ENCODE peak calls at places on chromosomes 7 and 10, in seven cellular contexts. I is uterus, A is left ventricle myocardium inferior, R is H9, Q is cardiac fibroblast, W is RWPE2, V is endothelial cell. Y is an unnamed sample.

GRCh38 chr10:29105516-29106215 is 183.2 kb upstream of the LYZL1 start:
- DNase-seq in R (no peak), V (no peak), Q (peak; percentile 61), W (no peak), A (no peak), I (no peak), Y (no peak)

GRCh38 chr7:90119178-90119971 is 34.9 kb upstream of the STEAP1 start:
- DNase-seq in Q (peak; percentile 15), R (peak; percentile 45), A (peak; percentile 61), I (no peak), W (no peak), V (peak; percentile 23), Y (peak; percentile 17)

GRCh38 chr10:772227-772637 is 82.8 kb upstream of the DIP2C start:
- DNase-seq in W (no peak), A (no peak), I (no peak), R (peak; percentile 67), Q (no peak), V (no peak), Y (no peak)

GRCh38 chr10:34049887-34050286 is 715.4 kb upstream of the NRP1 start:
- DNase-seq in R (no peak), A (no peak), W (no peak), I (no peak), V (no peak), Q (peak; percentile 47), Y (no peak)

GRCh38 chr7:32257632-32258031 is 187.4 kb upstream of the PDE1C start:
- DNase-seq in W (no peak), R (no peak), Q (no peak), I (no peak), V (no peak), A (no peak), Y (no peak)

GRCh38 chr10:98296514-98296913 is 28.5 kb upstream of the LOXL4 start:
- DNase-seq in A (no peak), R (no peak), W (no peak), Q (peak; percentile 4), V (no peak), I (no peak), Y (no peak)

GRCh38 chr10:1650542-1651279 is 86.6 kb downstream of the ADARB2 start:
- DNase-seq in W (no peak), V (no peak), I (no peak), A (no peak), R (no peak), Q (no peak), Y (no peak)

GRCh38 chr10:107148906-107149305 is 15.6 kb downstream of the SORCS1 start:
- DNase-seq in I (no peak), W (no peak), V (no peak), R (no peak), A (no peak), Q (no peak), Y (no peak)

GRCh38 chr10:128875955-128876354 is 591.1 kb upstream of the MGMT start:
- DNase-seq in V (no peak), R (no peak), I (peak; percentile 65), W (no peak), Q (peak; percentile 16), A (no peak), Y (no peak)

GRCh38 chr7:84447636-84448293 is 253.2 kb upstream of the SEMA3A start:
- DNase-seq in A (no peak), Q (no peak), I (no peak), V (no peak), W (no peak), R (no peak), Y (no peak)

GRCh38 chr10:79004311-79004710 is 64.5 kb upstream of the ZMIZ1 start:
- DNase-seq in Q (no peak), I (no peak), V (no peak), W (no peak), A (no peak), R (no peak), Y (no peak)

GRCh38 chr7:1912472-1913289 is 242.6 kb downstream of the ELFN1 start:
- DNase-seq in R (no peak), V (no peak), A (peak; percentile 56), I (peak; percentile 39), W (no peak), Q (peak; percentile 92), Y (no peak)

GRCh38 chr7:97117372-97118188 is at the start of gene SDHAF3:
- DNase-seq in R (peak; percentile 99), V (peak; percentile 98), W (peak; percentile 94), Q (peak; percentile 99), A (peak; percentile 97), I (peak; percentile 96), Y (peak; percentile 98)

GRCh38 chr10:28431139-28431538 is 101.8 kb upstream of the WAC start:
- DNase-seq in Q (no peak), A (no peak), W (no peak), I (no peak), V (no peak), R (peak; percentile 70), Y (no peak)

GRCh38 chr10:22345301-22346086 is at the start of gene SPAG6:
- DNase-seq in V (peak; percentile 76), R (peak; percentile 90), Q (no peak), W (no peak), I (no peak), A (peak; percentile 52), Y (no peak)

GRCh38 chr10:69088801-69089501 is 1.0 kb downstream of the SRGN start:
- DNase-seq in A (no peak), W (no peak), I (no peak), Q (peak; percentile 89), R (no peak), V (no peak), Y (no peak)

GRCh38 chr7:22419488-22419887 is 62.5 kb upstream of the RAPGEF5 start:
- DNase-seq in A (no peak), Q (no peak), W (no peak), I (no peak), R (no peak), V (no peak), Y (no peak)

GRCh38 chr7:20030915-20031362 is 186.2 kb downstream of the MACC1 start:
- DNase-seq in V (no peak), W (no peak), I (no peak), A (no peak), R (no peak), Q (peak; percentile 37), Y (no peak)

GRCh38 chr10:15316144-15316543 is 54.9 kb downstream of the FAM171A1 start:
- DNase-seq in R (no peak), V (no peak), A (no peak), I (no peak), Q (no peak), W (no peak), Y (no peak)

GRCh38 chr7:101308245-101309085 is 13.1 kb downstream of the IFT22 start:
- DNase-seq in I (peak; percentile 27), R (peak; percentile 91), Q (peak; percentile 41), A (no peak), W (peak; percentile 85), V (peak; percentile 60), Y (peak; percentile 49)

GRCh38 chr10:1109795-1110673 is 53.8 kb downstream of the WDR37 start:
- DNase-seq in Q (peak; percentile 89), I (peak; percentile 32), R (peak; percentile 83), V (peak; percentile 83), A (peak; percentile 42), W (peak; percentile 82), Y (peak; percentile 66)

GRCh38 chr7:148944935-148945934 is 61.1 kb upstream of the EZH2 start:
- DNase-seq in A (no peak), V (no peak), W (no peak), R (no peak), I (no peak), Q (peak; percentile 76), Y (no peak)

GRCh38 chr7:149773446-149774236 is at the start of gene ZNF467:
- DNase-seq in A (peak; percentile 79), W (peak; percentile 47), Q (no peak), I (peak; percentile 85), V (peak; percentile 53), R (no peak), Y (no peak)

GRCh38 chr10:46526682-46527038 is 29.8 kb downstream of the GPRIN2 start:
- DNase-seq in W (peak; percentile 82), V (no peak), I (peak; percentile 14), A (peak; percentile 14), Q (peak; percentile 22), R (no peak), Y (no peak)

GRCh38 chr7:20316706-20317105 is 14.0 kb upstream of the ITGB8 start:
- DNase-seq in I (no peak), R (no peak), Q (no peak), V (no peak), A (no peak), W (no peak), Y (no peak)

GRCh38 chr7:79979437-79979836 is 155.2 kb upstream of the GNAI1 start:
- DNase-seq in I (no peak), V (no peak), W (no peak), A (no peak), Q (peak; percentile 75), R (no peak), Y (no peak)

GRCh38 chr10:86699991-86700840 is 31.9 kb downstream of the LDB3 start:
- DNase-seq in W (no peak), A (no peak), I (no peak), Q (no peak), V (no peak), R (no peak), Y (no peak)

GRCh38 chr10:80599424-80599847 is 61.7 kb downstream of the SH2D4B start:
- DNase-seq in A (peak; percentile 36), V (peak; percentile 69), I (no peak), W (no peak), R (peak; percentile 87), Q (peak; percentile 67), Y (peak; percentile 55)
- TF ChIP-seq CTCF in A (peak; percentile 81), V (peak; percentile 84), I (peak; percentile 11), W (peak; percentile 57), R (peak; percentile 94), Q (peak; percentile 83), Y (peak; percentile 73)

DNA sequence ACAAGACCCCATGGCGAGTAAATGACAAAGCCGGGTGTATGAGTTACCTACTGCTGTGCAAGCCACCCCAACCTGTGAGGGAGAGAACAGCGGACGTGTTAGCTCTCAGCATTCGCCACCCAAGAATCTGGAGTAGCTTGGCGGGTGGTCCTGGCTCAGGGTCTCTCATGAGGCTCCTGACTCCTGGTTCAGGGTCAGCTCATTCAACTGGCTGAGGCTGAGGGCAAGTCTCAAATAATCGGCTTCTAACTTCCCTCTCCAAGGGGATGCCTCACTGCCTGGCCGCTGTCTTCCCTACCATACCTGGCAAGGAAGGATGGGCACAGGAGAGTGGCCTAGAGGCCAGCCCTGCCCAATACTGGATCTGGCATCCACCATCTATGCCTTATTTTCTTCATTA is 94.2 kb downstream of the HTR5A start:
- DNase-seq in Q (no peak), W (no peak), V (no peak), R (no peak), I (no peak), A (no peak), Y (no peak)
- TF ChIP-seq CTCF in Q (no peak), W (no peak), V (no peak), R (no peak), I (no peak), A (no peak), Y (no peak)

DNA sequence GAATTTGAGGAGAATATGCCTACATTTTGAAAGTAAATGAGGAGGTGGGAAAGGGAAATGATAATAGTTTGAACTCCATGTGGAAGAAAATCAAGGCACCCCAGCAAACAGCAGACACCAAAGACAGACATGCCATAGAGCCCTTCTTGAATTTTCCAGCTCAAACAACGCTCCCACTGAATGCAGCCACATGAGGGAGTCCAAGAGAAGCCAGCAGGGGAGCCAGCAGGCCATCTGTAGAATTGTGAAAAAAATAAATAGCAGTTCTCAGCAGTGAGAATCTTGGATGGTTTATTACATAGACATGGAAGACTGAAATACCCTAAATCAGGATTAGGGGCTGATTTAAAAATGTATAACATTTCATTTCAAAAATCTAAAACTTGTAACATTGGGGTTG is 1567.3 kb upstream of the LRRTM3 start:
- DNase-seq in Q (peak; percentile 34), I (no peak), V (peak; percentile 39), A (no peak), R (peak; percentile 46), W (no peak), Y (no peak)
- TF ChIP-seq CTCF in Q (peak; percentile 53), I (no peak), V (no peak), A (peak; percentile 50), R (peak; percentile 59), W (peak; percentile 52), Y (peak; percentile 60)

GRCh38 chr10:20855398-20856038 is 41.6 kb downstream of the NEBL start:
- DNase-seq in W (no peak), V (no peak), Q (peak; percentile 64), A (no peak), R (no peak), I (no peak), Y (no peak)
- TF ChIP-seq CTCF in W (peak; percentile 77), V (peak; percentile 61), Q (peak; percentile 41), A (peak; percentile 48), R (peak; percentile 66), I (peak; percentile 43), Y (peak; percentile 72)